ENCODE peak calls at places on chromosome 17, in eight cellular contexts. I is neural progenitor cell, B is body of pancreas, S is mesendoderm, D is HCT116, Q is cardiac muscle cell, P is H1, F is A549. Z is an unnamed sample.

GRCh38 chr17:29059281-29059680 is 16.3 kb downstream of the PIPOX start:
- DNase-seq in F (peak), D (no peak), I (no peak), P (no peak), B (no peak), S (no peak), Q (peak), Z (no peak)

GRCh38 chr17:55348749-55349354 is 72.8 kb downstream of the MMD start:
- DNase-seq in B (peak), P (peak), F (peak), S (peak), I (peak), D (peak), Q (peak), Z (no peak)

GRCh38 chr17:75536401-75536800 is 10.9 kb downstream of the LLGL2 start:
- DNase-seq in F (no peak), I (no peak), S (no peak), D (no peak), P (no peak), B (no peak), Q (no peak), Z (no peak)

GRCh38 chr17:78820122-78820792 is 20.4 kb downstream of the USP36 start:
- DNase-seq in S (no peak), I (no peak), Q (no peak), D (no peak), F (no peak), B (no peak), P (no peak), Z (no peak)

GRCh38 chr17:6893382-6894205 is 62.1 kb upstream of the TEKT1 start:
- DNase-seq in Q (no peak), S (peak), I (peak), F (no peak), D (no peak), B (no peak), P (peak), Z (no peak)

GRCh38 chr17:21689604-21690003 is 2.7 kb upstream of the KCNJ18 start:
- DNase-seq in D (peak), I (no peak), F (peak), S (no peak), B (no peak), Q (peak), P (no peak), Z (no peak)

GRCh38 chr17:19737305-19738072 is 10.6 kb downstream of the ALDH3A1 start:
- DNase-seq in D (no peak), I (no peak), B (no peak), Q (no peak), F (no peak), P (no peak), S (no peak), Z (no peak)

GRCh38 chr17:72515291-72516065 is 394.7 kb downstream of the SOX9 start:
- DNase-seq in P (no peak), D (no peak), Q (peak), S (peak), B (peak), F (no peak), I (peak), Z (no peak)

GRCh38 chr17:2071421-2072281 is 16.7 kb downstream of the HIC1 start:
- DNase-seq in D (no peak), F (no peak), P (no peak), S (no peak), Q (peak), B (no peak), I (no peak), Z (no peak)

GRCh38 chr17:39755550-39756375 is 18.0 kb downstream of the GRB7 start:
- DNase-seq in F (no peak), S (no peak), D (no peak), I (no peak), B (no peak), Q (no peak), P (no peak), Z (no peak)

GRCh38 chr17:80453980-80454556 is 22.3 kb downstream of the NPTX1 start:
- DNase-seq in D (no peak), B (peak), F (peak), S (no peak), I (no peak), Q (no peak), P (no peak), Z (no peak)

GRCh38 chr17:15263206-15263579 is 1.9 kb downstream of the PMP22 start:
- DNase-seq in P (no peak), Q (peak), F (peak), B (peak), I (peak), S (peak), D (no peak), Z (no peak)

GRCh38 chr17:67636312-67636711 is 81.4 kb upstream of the NOL11 start:
- DNase-seq in D (no peak), P (no peak), S (no peak), B (no peak), F (no peak), Q (no peak), I (no peak), Z (no peak)

GRCh38 chr17:11880714-11881113 is 116.6 kb downstream of the ZNF18 start:
- DNase-seq in F (peak), P (no peak), Q (peak), B (no peak), D (peak), S (peak), I (peak), Z (no peak)

GRCh38 chr17:1882836-1883235 is 53.0 kb downstream of the RPA1 start:
- DNase-seq in D (no peak), I (peak), P (peak), Q (peak), B (peak), F (peak), S (peak), Z (no peak)

GRCh38 chr17:38922538-38923291 is 2.7 kb upstream of the LASP1NB start:
- DNase-seq in D (no peak), P (peak), I (peak), B (peak), F (no peak), S (peak), Q (peak), Z (no peak)

GRCh38 chr17:50288306-50288705 is 14.0 kb downstream of the TMEM92 start:
- DNase-seq in D (no peak), B (no peak), I (no peak), Q (no peak), S (no peak), F (no peak), P (no peak), Z (no peak)

GRCh38 chr17:29341726-29342125 is 47.8 kb upstream of the NUFIP2 start:
- DNase-seq in I (no peak), S (no peak), P (no peak), F (no peak), Q (peak), D (no peak), B (no peak), Z (no peak)

GRCh38 chr17:36671144-36671543 is 69.8 kb downstream of the MRM1 start:
- DNase-seq in B (no peak), D (no peak), F (no peak), Q (no peak), S (no peak), P (no peak), I (no peak), Z (no peak)

GRCh38 chr17:60325730-60326524 is 66.0 kb downstream of the USP32 start:
- DNase-seq in Q (no peak), F (no peak), B (no peak), I (no peak), D (no peak), S (no peak), P (no peak), Z (no peak)

DNA sequence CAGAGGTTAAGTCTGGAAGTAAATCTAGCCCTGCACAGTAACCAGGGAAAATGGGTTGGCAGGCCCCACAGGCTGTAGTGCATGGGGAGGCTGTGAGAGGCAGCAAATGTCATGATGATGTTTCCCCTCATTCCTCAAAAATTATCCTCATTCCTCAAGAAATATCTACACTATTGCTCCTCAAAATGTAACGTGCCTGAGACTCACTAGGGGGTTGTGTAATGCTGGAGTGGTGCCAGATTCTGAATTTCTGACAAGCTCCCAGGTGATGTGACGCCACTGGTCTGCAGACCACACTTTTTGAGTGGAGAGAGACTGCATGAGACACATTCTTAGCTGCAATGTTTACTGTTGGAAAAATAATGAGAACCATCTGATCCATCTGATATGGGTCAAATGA is 1.2 kb upstream of the MPP3 start:
- DNase-seq in I (no peak), F (peak), Q (peak), D (no peak), S (no peak), P (no peak), B (peak), Z (no peak)
- H3K27ac ChIP-seq in I (no peak), F (peak), Q (no peak), D (no peak), S (no peak), P (no peak), B (peak), Z (no peak)

DNA sequence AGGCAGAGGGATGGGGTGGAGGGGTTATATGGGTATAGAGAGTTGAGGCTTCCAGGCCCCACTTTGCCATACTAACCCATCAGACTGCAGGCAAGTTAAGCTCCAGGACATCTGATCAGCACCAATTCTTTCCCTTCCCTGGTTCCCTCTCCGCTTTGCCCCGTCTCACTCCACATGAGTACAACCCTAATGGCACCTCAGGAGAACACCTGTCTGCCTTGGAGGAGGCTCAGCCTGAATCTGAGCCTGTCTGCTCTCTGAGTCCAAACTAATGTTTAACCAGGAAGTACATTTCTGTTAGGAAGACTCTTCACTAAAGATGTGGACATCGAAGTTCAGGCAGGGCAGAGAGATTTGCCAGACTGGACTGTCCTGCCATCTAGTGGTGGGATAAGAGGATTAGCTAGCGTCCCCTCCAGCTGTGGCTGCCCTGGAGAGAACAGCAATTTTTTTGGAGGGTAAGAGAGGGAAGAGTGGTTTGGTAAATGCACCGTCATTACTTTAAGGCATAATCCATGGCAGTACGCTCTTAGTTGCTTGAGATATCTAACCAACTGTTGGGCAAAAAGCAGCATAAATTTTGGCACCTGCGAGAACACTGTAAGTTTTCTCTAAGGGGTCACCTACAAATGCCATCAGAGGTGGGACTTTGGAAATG is 29.2 kb upstream of the LRRC75A start:
- DNase-seq in D (peak), P (peak), I (peak), Q (peak), F (peak), B (peak), S (peak), Z (peak)
- H3K27ac ChIP-seq in D (no peak), P (no peak), I (no peak), Q (no peak), F (peak), B (no peak), S (no peak), Z (no peak)

DNA sequence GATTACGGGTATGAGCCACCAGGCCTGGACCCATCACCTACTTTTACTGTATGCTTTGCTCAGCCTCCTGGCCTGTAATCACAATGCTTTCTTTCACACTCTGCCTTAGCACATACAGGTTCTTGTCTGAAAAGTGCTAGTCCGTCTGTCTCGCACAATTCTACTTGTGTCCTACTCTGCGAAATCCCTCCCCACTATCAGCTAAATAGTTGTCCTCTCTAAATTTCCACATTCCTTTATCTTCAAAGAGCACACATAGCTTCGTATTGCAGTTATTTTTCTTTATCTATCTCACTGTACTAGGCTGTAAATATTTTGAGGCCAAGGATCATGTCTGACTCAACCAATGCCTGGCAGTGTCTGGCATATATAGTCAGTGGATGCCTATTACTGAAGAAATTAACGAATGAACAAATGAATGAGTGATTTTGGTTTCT is 38.5 kb upstream of the ETV4 start:
- DNase-seq in P (no peak), B (no peak), Q (peak), D (no peak), I (no peak), S (no peak), F (no peak), Z (no peak)
- H3K27ac ChIP-seq in P (no peak), B (no peak), Q (no peak), D (no peak), I (no peak), S (no peak), F (no peak), Z (no peak)

GRCh38 chr17:32943647-32944191 is 15.8 kb downstream of the TMEM98 start:
- DNase-seq in P (no peak), I (no peak), F (no peak), Q (peak), D (no peak), S (peak), B (peak), Z (no peak)

GRCh38 chr17:32946375-32947135 is 18.6 kb downstream of the TMEM98 start:
- DNase-seq in F (no peak), B (no peak), I (no peak), P (no peak), Q (no peak), D (no peak), S (no peak), Z (no peak)

GRCh38 chr17:32943206-32943605 is 15.3 kb downstream of the TMEM98 start:
- DNase-seq in I (no peak), P (no peak), B (peak), S (peak), F (no peak), D (no peak), Q (peak), Z (no peak)

GRCh38 chr17:32941419-32942032 is 13.6 kb downstream of the TMEM98 start:
- DNase-seq in I (no peak), S (no peak), B (no peak), Q (no peak), F (no peak), P (no peak), D (no peak), Z (no peak)

GRCh38 chr17:32944248-32945020 is 16.5 kb downstream of the TMEM98 start:
- DNase-seq in D (no peak), F (no peak), Q (no peak), P (no peak), I (no peak), B (no peak), S (peak), Z (no peak)
- H3K27ac ChIP-seq in D (no peak), F (no peak), Q (peak), P (no peak), I (no peak), B (peak), S (no peak), Z (no peak)

GRCh38 chr17:4230142-4230541 is 33.6 kb downstream of the ANKFY1 start:
- DNase-seq in P (no peak), D (peak), I (no peak), F (peak), S (peak), Q (peak), B (peak), Z (no peak)

GRCh38 chr17:4233668-4234258 is 30.0 kb downstream of the ANKFY1 start:
- DNase-seq in P (no peak), S (no peak), I (no peak), B (no peak), Q (no peak), D (no peak), F (no peak), Z (no peak)

GRCh38 chr17:4234406-4234805 is 29.4 kb downstream of the ANKFY1 start:
- DNase-seq in D (no peak), P (no peak), I (no peak), B (no peak), Q (peak), F (no peak), S (no peak), Z (no peak)

GRCh38 chr17:4232168-4232813 is 31.5 kb downstream of the ANKFY1 start:
- DNase-seq in Q (peak), I (no peak), F (no peak), S (no peak), B (no peak), D (no peak), P (no peak), Z (no peak)

DNA sequence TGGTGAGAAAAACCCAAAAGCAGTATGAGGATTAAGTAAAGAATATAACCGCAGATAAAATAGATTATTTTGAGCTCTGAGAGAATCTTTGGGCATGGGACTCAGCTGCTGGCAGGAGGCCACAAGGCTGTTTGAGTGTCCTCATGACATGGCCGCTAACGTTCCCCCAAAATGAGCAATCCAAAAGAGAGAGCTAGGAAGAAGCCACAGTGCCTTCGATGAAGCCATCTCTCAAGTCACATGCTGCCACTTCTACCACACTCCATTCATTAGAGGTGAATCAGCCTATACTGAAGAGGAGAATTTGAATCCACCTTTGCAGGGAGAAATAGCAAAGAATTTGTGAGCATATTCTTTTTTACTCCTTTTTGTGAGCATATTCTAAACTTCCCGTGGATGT is 34.2 kb downstream of the ANKFY1 start:
- DNase-seq in I (no peak), P (no peak), B (peak), S (peak), D (no peak), Q (peak), F (no peak), Z (no peak)
- H3K27ac ChIP-seq in I (no peak), P (no peak), B (peak), S (no peak), D (peak), Q (peak), F (peak), Z (no peak)

DNA sequence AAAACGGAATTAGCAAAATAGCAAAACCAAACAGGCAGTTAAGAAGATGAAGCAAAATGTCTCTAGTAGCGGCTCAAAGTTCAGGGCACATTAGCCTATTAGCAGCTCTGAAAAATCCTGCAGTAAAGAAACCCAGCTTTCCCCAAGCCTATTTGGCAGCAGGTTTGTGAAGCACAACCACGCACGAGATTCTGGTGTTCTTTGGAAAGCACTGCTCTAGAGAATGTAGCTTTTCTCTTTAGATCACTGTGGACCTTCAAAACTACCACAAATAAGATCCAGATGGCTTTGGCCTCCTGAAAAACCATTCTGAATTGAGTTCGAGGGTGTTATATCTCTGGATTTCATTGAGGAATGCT is 37.4 kb downstream of the CCDC42 start:
- DNase-seq in D (no peak), P (no peak), S (no peak), I (no peak), Q (peak), B (no peak), F (no peak), Z (no peak)
- H3K27ac ChIP-seq in D (no peak), P (no peak), S (no peak), I (no peak), Q (peak), B (no peak), F (no peak), Z (no peak)

DNA sequence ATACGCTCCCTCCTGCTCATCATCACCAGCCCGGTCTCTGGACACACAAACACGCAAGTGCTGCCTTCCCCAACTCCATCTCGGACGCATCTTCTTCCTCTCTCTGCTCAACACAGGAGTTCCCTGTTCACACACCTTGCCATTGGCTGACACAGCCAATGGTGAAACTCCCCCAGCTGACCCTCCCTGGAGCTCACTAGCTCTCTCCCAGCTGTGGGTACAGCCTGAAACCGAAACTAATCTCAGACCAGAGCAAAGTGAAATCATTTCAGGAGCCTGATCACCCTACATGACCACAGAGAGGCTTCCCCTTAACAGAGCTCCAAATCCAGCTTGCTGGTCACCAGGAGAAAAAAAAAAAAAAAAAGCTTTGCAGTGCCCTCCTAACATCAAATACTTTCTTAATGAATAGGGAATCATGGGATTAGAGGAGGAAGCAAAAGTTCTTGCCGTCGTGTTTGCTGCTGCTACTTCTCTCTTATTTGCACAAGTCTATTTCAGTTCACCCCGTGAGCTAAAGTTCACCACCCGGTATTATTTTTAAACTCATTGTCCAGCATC is 8.3 kb downstream of the CUEDC1 start:
- DNase-seq in P (no peak), D (no peak), B (peak), S (no peak), F (peak), I (no peak), Q (peak), Z (no peak)
- H3K27ac ChIP-seq in P (peak), D (peak), B (peak), S (no peak), F (peak), I (no peak), Q (no peak), Z (no peak)

GRCh38 chr17:81891303-81891552 is 158 bp downstream of the ALYREF start:
- DNase-seq in F (no peak), B (no peak), S (no peak), I (no peak), D (no peak), P (no peak), Q (no peak), Z (no peak)
- H3K27ac ChIP-seq in F (peak), B (peak), S (peak), I (no peak), D (peak), P (peak), Q (peak), Z (no peak)

GRCh38 chr17:8651013-8651412 is 20.5 kb upstream of the MYH10 start:
- DNase-seq in I (no peak), B (no peak), S (no peak), D (no peak), F (no peak), P (no peak), Q (no peak), Z (no peak)
- H3K27ac ChIP-seq in I (no peak), B (no peak), S (no peak), D (no peak), F (no peak), P (no peak), Q (no peak), Z (no peak)